ENCODE peak calls at places on chromosomes 4 and X, in six cellular contexts. A is hypothalamus; K is memory B cell; J is stimulated activated CD8-positive, alpha-beta memory T cell treated with anti-CD3 and anti-CD28 coated beads, Interleukin-15, amount 100 ng/mL, for 24 hours; O is left ventricle myocardium inferior; Y is hippocampal formation. E is an unnamed sample.

GRCh38 chr4:149933883-149934282 is 118.2 kb upstream of the IQCM start:
- DNase-seq in A (no peak), J (no peak), Y (no peak), O (no peak), K (no peak), E (no peak)

GRCh38 chr4:23324291-23324690 is 565.6 kb downstream of the PPARGC1A start:
- DNase-seq in O (no peak), A (no peak), K (no peak), J (no peak), Y (no peak), E (peak; percentile 52)

GRCh38 chr4:169160825-169161224 is 109.9 kb downstream of the SH3RF1 start:
- DNase-seq in J (no peak), O (no peak), K (no peak), A (no peak), Y (no peak), E (no peak)

GRCh38 chr4:168844261-168845039 is 165.6 kb downstream of the CBR4 start:
- DNase-seq in J (no peak), K (no peak), O (no peak), Y (no peak), A (no peak), E (no peak)

GRCh38 chr4:159071969-159072765 is 30.7 kb upstream of the RAPGEF2 start:
- DNase-seq in J (no peak), O (no peak), A (no peak), Y (no peak), K (no peak), E (peak; percentile 65)

GRCh38 chr4:8847331-8847730 is 24.3 kb downstream of the HMX1 start:
- DNase-seq in Y (no peak), A (no peak), O (no peak), K (no peak), J (no peak), E (peak; percentile 35)

GRCh38 chr4:107519057-107519456 is 201.0 kb downstream of the PAPSS1 start:
- DNase-seq in K (no peak), O (no peak), J (no peak), A (no peak), Y (peak; percentile 1), E (no peak)

GRCh38 chr4:74933562-74934015 is 673 bp downstream of the PARM1 start:
- DNase-seq in Y (no peak), A (no peak), J (no peak), O (no peak), K (peak; percentile 11), E (no peak)

GRCh38 chrX:152177497-152178269 is 39.3 kb upstream of the MAGEA10 start:
- DNase-seq in O (no peak), J (no peak), K (no peak), Y (no peak), A (no peak), E (no peak)

GRCh38 chrX:15143050-15143824 is 126.6 kb downstream of the ASB9 start:
- DNase-seq in Y (peak; percentile 7), O (peak; percentile 13), J (no peak), A (no peak), K (peak; percentile 30), E (peak; percentile 60)

GRCh38 chr4:12729384-12729783 is 754.8 kb downstream of the RAB28 start:
- DNase-seq in Y (peak; percentile 10), A (no peak), O (no peak), K (no peak), J (no peak), E (no peak)

GRCh38 chrX:39787999-39788398 is 309.8 kb downstream of the BCOR start:
- DNase-seq in K (no peak), J (no peak), Y (no peak), A (no peak), O (no peak), E (no peak)